ENCODE peak calls at places on chromosomes 16 and 17, in four cellular contexts. V is body of pancreas, X is brain microvascular endothelial cell, T is heart left ventricle. H is an unnamed sample. For H3K27me3, the result is how much of the 10 kb centered on the place peaks cover.

GRCh38 chr17:48995871-48996695 is 1.1 kb upstream of the IGF2BP1 start:
- DNase-seq in T (no peak), X (no peak), V (no peak), H (no peak)

GRCh38 chr17:18026408-18026776 is 12.6 kb downstream of the ATPAF2 start:
- DNase-seq in T (peak), V (no peak), X (peak), H (peak)

GRCh38 chr17:2042355-2042929 is 620 bp downstream of the OVCA2 start:
- DNase-seq in V (no peak), T (no peak), X (no peak), H (no peak)

GRCh38 chr17:70041575-70041974 is 33.5 kb upstream of the KCNJ16 start:
- DNase-seq in T (no peak), V (no peak), X (no peak), H (no peak)

GRCh38 chr17:47872019-47872650 is 21.2 kb upstream of the SP6 start:
- DNase-seq in T (peak), V (no peak), X (no peak), H (peak)

GRCh38 chr16:4694664-4695451 is 1.5 kb downstream of the NUDT16L1 start:
- DNase-seq in V (no peak), T (peak), X (no peak), H (no peak)

GRCh38 chr17:44117351-44117750 is 6.1 kb downstream of the HDAC5 start:
- DNase-seq in V (no peak), X (no peak), T (no peak), H (no peak)

GRCh38 chr16:85978976-85979375 is 80.0 kb downstream of the IRF8 start:
- DNase-seq in V (no peak), T (peak), X (no peak), H (no peak)

GRCh38 chr17:39641883-39642282 is 4.9 kb downstream of the STARD3 start:
- DNase-seq in V (no peak), X (no peak), T (no peak), H (no peak)

GRCh38 chr17:7281074-7281952 is at the start of gene SLC2A4:
- DNase-seq in T (peak), V (peak), X (peak), H (peak)

GRCh38 chr16:49993579-49993978 is 31.4 kb upstream of the CNEP1R1 start:
- DNase-seq in V (no peak), T (no peak), X (no peak), H (no peak)

GRCh38 chr17:79325707-79326106 is 251.1 kb downstream of the ENGASE start:
- DNase-seq in V (no peak), X (peak), T (peak), H (no peak)

GRCh38 chr16:75351183-75351582 is 82.1 kb downstream of the CFDP1 start:
- DNase-seq in T (no peak), V (no peak), X (peak), H (peak)

GRCh38 chr17:29838961-29839360 is 91.1 kb downstream of the SSH2 start:
- DNase-seq in V (no peak), T (no peak), X (peak), H (no peak)

GRCh38 chr16:81710596-81710995 is 68.5 kb upstream of the PLCG2 start:
- DNase-seq in T (peak), X (no peak), V (no peak), H (no peak)

GRCh38 chr17:28547623-28548416 is 4.6 kb downstream of the UNC119 start:
- DNase-seq in X (peak), T (peak), V (peak), H (peak)

GRCh38 chr16:47903470-47903869 is 252.3 kb downstream of the ABCC12 start:
- DNase-seq in V (no peak), X (no peak), T (no peak), H (no peak)

GRCh38 chr17:17366941-17367885 is 64.0 kb downstream of the NT5M start:
- DNase-seq in V (no peak), X (no peak), T (peak), H (no peak)

GRCh38 chr16:70476272-70477020 is 22.1 kb downstream of the FCSK start:
- DNase-seq in X (peak), V (no peak), T (peak), H (peak)

GRCh38 chr17:32142857-32143524 is 689 bp downstream of the RHOT1 start:
- DNase-seq in X (peak), T (peak), V (peak), H (peak)

GRCh38 chr16:16096161-16096857 is 127.0 kb downstream of the ABCC6 start:
- DNase-seq in V (peak), T (no peak), X (peak), H (no peak)

GRCh38 chr17:21034350-21035235 is 8.2 kb downstream of the USP22 start:
- DNase-seq in X (no peak), T (no peak), V (no peak), H (no peak)

GRCh38 chr17:7582401-7583252 is 1.0 kb upstream of the MPDU1 start:
- DNase-seq in X (no peak), T (no peak), V (peak), H (no peak)

GRCh38 chr17:9239821-9240658 is 218.7 kb downstream of the NTN1 start:
- DNase-seq in V (peak), X (peak), T (peak), H (peak)

GRCh38 chr17:63974594-63975192 is 2.0 kb upstream of the SCN4A start:
- DNase-seq in V (no peak), T (no peak), X (peak), H (peak)
- H3K27me3 ChIP-seq in V (under half), T (under half), X (under half), H (under half)

DNA sequence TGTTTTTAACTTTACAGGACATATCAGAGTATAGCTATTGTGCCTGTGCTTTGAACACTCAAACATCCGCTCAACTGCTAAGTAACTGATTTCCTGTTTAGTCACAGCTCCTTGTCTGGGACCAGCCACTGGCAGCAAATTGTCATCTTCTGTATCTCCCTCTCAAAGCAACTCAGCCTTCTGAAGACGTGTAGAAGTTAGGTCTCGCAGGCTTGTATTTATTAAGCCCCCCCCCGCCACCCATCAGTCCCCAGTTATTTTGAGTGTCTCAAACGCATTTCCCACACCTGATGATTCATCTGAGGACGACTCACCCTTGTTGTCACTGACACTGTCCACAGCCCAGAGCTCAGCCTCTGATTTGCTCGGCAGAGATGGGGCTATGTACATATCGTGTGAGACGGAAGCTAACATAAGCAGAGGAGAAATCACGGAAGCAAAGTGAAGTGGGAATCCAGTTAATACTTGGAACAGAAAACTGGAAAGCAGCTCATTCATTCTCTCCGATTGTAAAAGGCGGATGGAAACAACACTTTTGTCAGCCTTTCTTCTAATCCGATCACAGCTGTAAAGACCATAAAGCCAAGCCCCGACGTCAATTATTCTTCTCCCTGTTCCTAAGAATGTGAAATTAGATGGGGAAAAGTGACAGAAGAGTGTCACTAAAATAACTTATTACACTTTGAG is 64.1 kb downstream of the PITPNC1 start:
- DNase-seq in V (no peak), T (no peak), X (peak), H (peak)
- H3K4me3 ChIP-seq in V (no peak), T (peak), X (no peak), H (no peak)

GRCh38 chr16:64152010-64152767 is 969.7 kb downstream of the CDH11 start:
- DNase-seq in V (no peak), X (no peak), T (no peak), H (no peak)
- TF ChIP-seq CTCF in V (no peak), X (no peak), T (no peak), H (no peak)

DNA sequence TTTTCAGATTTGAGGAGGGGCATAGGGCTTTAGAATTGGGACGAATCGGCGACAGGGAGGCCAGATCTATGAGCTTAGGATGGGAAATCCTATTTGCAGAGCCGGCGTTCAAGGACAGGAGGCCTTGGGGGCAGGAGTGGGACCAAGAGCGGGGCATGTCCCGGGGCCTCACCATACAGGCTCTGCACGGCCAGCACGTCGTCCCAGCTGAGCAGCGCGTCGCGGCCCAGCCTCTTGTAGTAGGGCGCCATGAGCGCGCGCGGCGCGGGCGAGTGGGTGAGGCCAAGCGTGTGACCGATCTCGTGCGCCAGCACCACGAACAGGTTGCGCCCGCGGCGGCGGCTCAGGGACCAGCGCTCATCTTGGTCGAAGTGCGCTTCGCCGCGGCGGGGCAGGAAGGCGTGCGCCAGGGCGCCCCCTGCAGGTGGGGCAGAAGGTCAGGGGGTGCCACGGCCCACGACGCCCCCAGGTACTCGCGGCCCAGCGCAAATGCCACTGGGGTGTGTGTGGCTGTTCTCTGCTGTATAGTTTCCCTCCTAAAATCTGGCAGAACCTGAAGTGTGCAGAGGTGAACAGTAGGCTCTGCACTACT is 9.3 kb downstream of the C17orf50 start:
- DNase-seq in V (no peak), X (no peak), T (no peak), H (no peak)
- H3K27me3 ChIP-seq in V (under half), X (under half), T (under half), H (under half)

DNA sequence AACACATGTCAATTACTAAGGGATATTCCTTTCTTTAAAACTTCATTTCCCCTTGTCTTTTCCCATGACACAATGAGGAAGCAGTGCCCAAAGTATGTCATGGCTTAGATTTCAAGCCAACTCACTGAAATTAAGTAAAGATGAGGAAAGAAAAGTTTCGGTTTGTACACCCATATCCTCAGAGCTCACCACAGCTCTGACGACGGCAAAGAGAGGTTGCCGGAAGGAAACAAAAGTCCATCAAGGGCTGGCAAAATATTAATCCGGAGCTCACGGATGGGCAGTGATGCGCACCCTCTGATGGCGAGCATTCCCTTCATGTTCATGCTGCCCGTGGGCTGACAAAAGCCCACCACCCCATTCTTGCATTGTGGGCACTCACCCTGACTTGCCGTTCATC is 103.0 kb downstream of the SOX9 start:
- DNase-seq in T (no peak), X (no peak), V (no peak), H (no peak)
- H3K4me3 ChIP-seq in T (no peak), X (no peak), V (no peak), H (no peak)

DNA sequence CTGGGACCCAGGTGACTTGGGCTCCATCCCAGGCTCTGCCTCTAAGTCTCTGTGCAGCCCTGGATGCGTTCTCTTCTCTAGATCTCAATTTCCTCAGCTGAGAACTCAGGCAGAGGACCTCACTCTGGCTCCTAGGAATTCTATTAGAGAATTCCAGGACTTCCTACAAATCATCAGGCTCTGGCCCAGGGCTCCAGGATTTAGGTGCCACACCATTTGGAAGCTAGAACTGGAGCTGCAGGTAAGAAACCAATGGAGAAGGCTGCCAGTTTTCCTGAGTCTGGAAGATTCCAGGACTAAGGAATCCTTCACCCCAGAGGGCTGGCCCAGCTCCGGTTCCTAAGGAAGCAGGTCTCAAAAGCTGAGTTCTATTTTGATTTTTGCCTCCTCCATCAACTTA is 189.8 kb upstream of the CDH5 start:
- DNase-seq in T (no peak), X (no peak), V (no peak), H (no peak)
- TF ChIP-seq CTCF in T (no peak), X (no peak), V (no peak), H (no peak)

GRCh38 chr17:42670925-42671657 is 5.7 kb downstream of the PLEKHH3 start:
- DNase-seq in V (no peak), X (no peak), T (peak), H (no peak)
- H3K27me3 ChIP-seq in V (under half), X (under half), T (under half), H (under half)

DNA sequence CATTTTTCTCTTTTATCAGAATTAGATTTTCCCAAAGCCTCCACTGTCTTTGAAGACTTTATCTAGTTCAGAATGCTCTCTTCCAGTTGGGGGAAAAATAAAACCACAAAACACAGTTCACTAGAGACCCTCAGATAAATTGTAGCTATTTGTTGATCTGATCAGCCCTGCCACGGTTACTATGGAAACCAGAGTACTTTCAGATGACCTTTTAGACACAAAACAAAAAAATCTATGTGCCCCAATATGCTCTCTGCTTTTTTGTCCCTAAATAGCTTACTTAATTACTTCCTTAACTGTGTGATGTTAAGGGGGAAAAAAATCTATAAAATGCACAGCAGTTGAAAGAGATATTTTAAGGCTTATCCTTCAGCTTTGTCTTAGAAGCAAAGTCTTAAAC is 130.1 kb upstream of the CACNG5 start:
- DNase-seq in T (no peak), X (no peak), V (no peak), H (no peak)
- H3K4me3 ChIP-seq in T (no peak), X (no peak), V (no peak), H (no peak)

H was measured in bronchial epithelial cell.